ENCODE peak calls at places on chromosomes 7 and 10, in five cellular contexts. G, W, E, T and A are unnamed samples.

GRCh38 chr10:47248436-47249090 is 51.4 kb upstream of the GDF10 start:
- DNase-seq in G (no peak), W (no peak), E (no peak), T (no peak), A (no peak)

GRCh38 chr7:131945313-131945831 is 388.9 kb upstream of the PODXL start:
- DNase-seq in G (no peak), W (peak), E (peak), T (peak), A (peak)

GRCh38 chr7:116570306-116570705 is 45.5 kb downstream of the CAV1 start:
- DNase-seq in G (no peak), W (no peak), E (no peak), T (no peak), A (no peak)

GRCh38 chr7:103462358-103462757 is 16.4 kb upstream of the SLC26A5 start:
- DNase-seq in G (no peak), W (no peak), E (no peak), T (no peak), A (no peak)

GRCh38 chr10:129094813-129095212 is 372.2 kb upstream of the MGMT start:
- DNase-seq in G (no peak), W (no peak), E (no peak), T (no peak), A (no peak)

GRCh38 chr7:157772486-157773130 is 435.8 kb downstream of the DNAJB6 start:
- DNase-seq in G (no peak), W (no peak), E (no peak), T (no peak), A (no peak)

GRCh38 chr7:39086638-39087360 is 109.1 kb downstream of the POU6F2 start:
- DNase-seq in G (no peak), W (no peak), E (no peak), T (no peak), A (no peak)

GRCh38 chr7:94375167-94375566 is 19.5 kb upstream of the COL1A2 start:
- DNase-seq in G (no peak), W (peak), E (peak), T (peak), A (peak)

GRCh38 chr7:104967595-104967994 is 46.4 kb upstream of the KMT2E start:
- DNase-seq in G (no peak), W (no peak), E (no peak), T (no peak), A (peak)

GRCh38 chr10:89476676-89477075 is 58.7 kb downstream of the SLC16A12 start:
- DNase-seq in G (no peak), W (no peak), E (no peak), T (peak), A (no peak)

GRCh38 chr10:50541317-50541716 is 82.4 kb downstream of the SGMS1 start:
- DNase-seq in G (no peak), W (no peak), E (no peak), T (no peak), A (no peak)

GRCh38 chr10:3803295-3803883 is 18.4 kb upstream of the KLF6 start:
- DNase-seq in G (no peak), W (peak), E (peak), T (no peak), A (peak)

GRCh38 chr10:72425133-72425532 is 70.4 kb upstream of the DNAJB12 start:
- DNase-seq in G (no peak), W (no peak), E (peak), T (no peak), A (no peak)

GRCh38 chr10:107971973-107972372 is 807.5 kb upstream of the SORCS1 start:
- DNase-seq in G (no peak), W (peak), E (peak), T (peak), A (peak)

GRCh38 chr7:155583636-155584035 is 37.3 kb upstream of the CNPY1 start:
- DNase-seq in G (no peak), W (no peak), E (no peak), T (no peak), A (no peak)